ENCODE peak calls at places on chromosomes 7 and 10, in six cellular contexts. E is hepatocyte, J is Calu3, D is SK-N-SH, Y is Peyer's patch, K is glutamatergic neuron. X is an unnamed sample.

GRCh38 chr10:98415710-98416077 is 712 bp upstream of the PYROXD2 start:
- DNase-seq in K (no peak), J (no peak), E (no peak), Y (no peak), D (peak), X (no peak)

GRCh38 chr10:794382-794956 is 105.0 kb upstream of the DIP2C start:
- DNase-seq in Y (no peak), E (no peak), J (no peak), D (peak), K (no peak), X (peak)

GRCh38 chr10:70589762-70590662 is 12.5 kb downstream of the PRF1 start:
- DNase-seq in D (no peak), K (no peak), E (peak), Y (no peak), J (no peak), X (peak)

GRCh38 chr10:77247076-77247561 is 390.5 kb downstream of the KCNMA1 start:
- DNase-seq in E (peak), K (no peak), D (no peak), J (no peak), Y (no peak), X (peak)

GRCh38 chr10:986881-987634 is 1.2 kb upstream of the GTPBP4 start:
- DNase-seq in D (no peak), J (no peak), Y (no peak), E (no peak), K (no peak), X (peak)

GRCh38 chr7:103988468-103989199 is 824 bp downstream of the RELN start:
- DNase-seq in K (peak), Y (no peak), D (peak), J (no peak), E (peak), X (no peak)

GRCh38 chr10:22252801-22253577 is 35.2 kb upstream of the EBLN1 start:
- DNase-seq in E (peak), K (peak), Y (peak), D (no peak), J (peak), X (peak)

GRCh38 chr10:92604841-92605240 is 11.9 kb downstream of the KIF11 start:
- DNase-seq in D (no peak), Y (no peak), K (no peak), E (no peak), J (no peak), X (no peak)

GRCh38 chr10:80927419-80928078 is 389.8 kb downstream of the SH2D4B start:
- DNase-seq in J (no peak), Y (no peak), E (no peak), K (no peak), D (no peak), X (no peak)

GRCh38 chr10:13587367-13587766 is 602 bp downstream of the PRPF18 start:
- DNase-seq in D (peak), J (peak), E (peak), K (peak), Y (peak), X (no peak)

GRCh38 chr7:17774701-17775288 is 165.5 kb downstream of the SNX13 start:
- DNase-seq in J (no peak), E (no peak), Y (no peak), D (no peak), K (no peak), X (no peak)

GRCh38 chr7:17772581-17773288 is 167.6 kb downstream of the SNX13 start:
- DNase-seq in Y (no peak), J (no peak), D (no peak), K (no peak), E (no peak), X (no peak)

GRCh38 chr7:17771901-17772408 is 168.3 kb downstream of the SNX13 start:
- DNase-seq in Y (no peak), E (no peak), K (no peak), J (no peak), D (no peak), X (no peak)

GRCh38 chr7:17773289-17773626 is 167.0 kb downstream of the SNX13 start:
- DNase-seq in K (no peak), D (no peak), E (peak), J (peak), Y (no peak), X (peak)

GRCh38 chr7:17774248-17774647 is 166.0 kb downstream of the SNX13 start:
- DNase-seq in D (no peak), Y (no peak), K (no peak), J (no peak), E (no peak), X (peak)
- TF ChIP-seq CTCF in D (no peak), Y (no peak), K (no peak), J (no peak), E (no peak), X (no peak)

GRCh38 chr7:34281260-34281659 is 375.9 kb downstream of the BMPER start:
- DNase-seq in K (no peak), Y (no peak), J (peak), D (no peak), E (no peak), X (peak)
- TF ChIP-seq CTCF in K (no peak), Y (no peak), J (peak), D (peak), E (no peak), X (peak)

GRCh38 chr10:88870101-88870500 is 9.9 kb upstream of the STAMBPL1 start:
- DNase-seq in D (no peak), J (no peak), E (no peak), Y (no peak), K (no peak), X (no peak)

GRCh38 chr10:88866454-88866853 is 13.6 kb upstream of the STAMBPL1 start:
- DNase-seq in E (no peak), K (no peak), J (no peak), Y (no peak), D (no peak), X (no peak)

DNA sequence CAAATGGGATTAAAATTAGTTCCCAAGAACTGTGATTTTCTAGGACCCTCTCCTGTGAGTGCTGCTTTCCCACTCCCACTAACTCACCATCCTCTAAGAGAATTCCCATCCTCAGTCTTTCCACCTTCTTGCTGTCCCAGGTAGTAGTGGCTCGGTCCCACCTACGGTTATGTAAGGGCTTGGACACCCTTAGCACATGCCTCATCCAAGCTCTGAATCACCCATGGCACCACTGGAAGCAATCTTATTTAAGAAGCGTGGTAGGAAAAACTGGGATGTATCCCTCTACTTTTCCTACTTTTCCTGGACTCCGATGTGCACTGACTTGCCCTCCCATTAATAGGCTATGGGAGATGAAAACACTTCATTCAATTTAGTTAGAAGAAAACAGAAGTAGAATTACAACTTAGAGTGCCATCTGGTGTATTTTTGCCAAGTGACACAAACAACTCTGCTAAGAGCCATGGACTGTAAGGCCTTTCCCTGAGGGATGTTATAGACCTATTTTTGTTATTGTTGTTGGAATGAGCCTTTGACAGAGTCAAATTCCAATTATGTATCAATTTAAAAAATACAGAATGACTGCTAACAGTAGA is 13.7 kb upstream of the ANKRD22 start:
- DNase-seq in K (no peak), E (no peak), Y (no peak), J (no peak), D (no peak), X (no peak)
- TF ChIP-seq CTCF in K (no peak), E (peak), Y (no peak), J (no peak), D (peak), X (peak)

DNA sequence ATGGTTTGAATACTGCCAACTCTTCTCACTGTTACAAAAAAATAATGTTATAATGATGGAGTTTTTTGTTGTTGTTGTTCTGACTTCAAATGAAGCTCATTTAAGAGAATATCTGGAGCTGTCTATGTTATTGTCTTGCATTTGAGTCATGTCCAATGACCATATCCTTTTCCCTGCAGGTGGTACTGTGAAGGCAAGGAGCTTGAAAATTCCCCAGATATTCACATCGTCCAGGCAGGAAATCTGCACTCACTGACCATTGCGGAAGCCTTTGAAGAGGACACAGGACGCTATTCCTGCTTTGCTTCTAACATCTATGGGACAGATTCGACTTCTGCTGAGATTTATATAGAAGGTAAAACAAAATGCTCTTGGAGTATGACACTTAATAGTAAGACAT is 33.5 kb downstream of the MYPN start:
- DNase-seq in K (no peak), E (no peak), J (no peak), D (no peak), Y (no peak), X (no peak)
- TF ChIP-seq CTCF in K (no peak), E (no peak), J (no peak), D (no peak), Y (no peak), X (no peak)

GRCh38 chr10:84204610-84205009 is 10.3 kb downstream of the CDHR1 start:
- DNase-seq in K (no peak), Y (no peak), E (no peak), J (no peak), D (no peak), X (no peak)

GRCh38 chr10:84205853-84206513 is 11.6 kb downstream of the CDHR1 start:
- DNase-seq in J (no peak), E (no peak), Y (no peak), K (no peak), D (no peak), X (no peak)

GRCh38 chr10:84205049-84205852 is 10.9 kb downstream of the CDHR1 start:
- DNase-seq in K (peak), J (peak), D (peak), E (peak), Y (peak), X (peak)

GRCh38 chr10:84202349-84202748 is 8.0 kb downstream of the CDHR1 start:
- DNase-seq in J (no peak), D (no peak), Y (no peak), K (no peak), E (no peak), X (no peak)

GRCh38 chr10:84204122-84204521 is 9.8 kb downstream of the CDHR1 start:
- DNase-seq in E (no peak), K (no peak), J (no peak), Y (no peak), D (peak), X (no peak)
- TF ChIP-seq CTCF in E (peak), K (peak), J (no peak), Y (no peak), D (peak), X (peak)

X was measured in AG10803.